ENCODE peak calls at places on chromosomes 6 and 20, in four cellular contexts. J, Z, H and L are unnamed samples. For H3K9me3, the result is how much of the 10 kb centered on the place peaks cover.

GRCh38 chr6:41650120-41650519 is 11.9 kb downstream of the MDFI start:
- DNase-seq in Z (no peak), J (no peak), H (no peak), L (no peak)

GRCh38 chr6:127464161-127464880 is 5.1 kb upstream of the KIAA0408 start:
- DNase-seq in H (no peak), J (no peak), Z (no peak), L (no peak)

GRCh38 chr20:37941332-37941731 is 38.4 kb downstream of the VSTM2L start:
- DNase-seq in H (no peak), Z (no peak), J (no peak), L (no peak)

GRCh38 chr20:13995086-13995665 is at the start of gene MACROD2:
- DNase-seq in H (peak), Z (peak), J (no peak), L (no peak)

GRCh38 chr20:57476073-57476526 is 48.8 kb downstream of the CTCFL start:
- DNase-seq in J (peak), H (no peak), Z (no peak), L (no peak)

GRCh38 chr6:33702345-33702977 is 9.0 kb downstream of the UQCC2 start:
- DNase-seq in H (no peak), J (peak), Z (peak), L (no peak)

GRCh38 chr20:20702330-20703245 is 9.9 kb downstream of the RALGAPA2 start:
- DNase-seq in J (no peak), Z (no peak), H (no peak), L (no peak)

GRCh38 chr20:12902992-12903391 is 105.8 kb upstream of the SPTLC3 start:
- DNase-seq in H (no peak), Z (no peak), J (no peak), L (no peak)

GRCh38 chr6:158674342-158674969 is 24.6 kb downstream of the SYTL3 start:
- DNase-seq in J (no peak), Z (no peak), H (peak), L (no peak)

GRCh38 chr20:17678295-17678694 is 3.7 kb downstream of the RRBP1 start:
- DNase-seq in J (no peak), Z (no peak), H (no peak), L (no peak)

GRCh38 chr6:18101873-18102272 is 20.6 kb downstream of the NHLRC1 start:
- DNase-seq in J (no peak), H (no peak), Z (no peak), L (no peak)

GRCh38 chr6:132259070-132259469 is 142.2 kb downstream of the MOXD1 start:
- DNase-seq in J (peak), H (no peak), Z (peak), L (no peak)

GRCh38 chr6:148074735-148075134 is 267.9 kb upstream of the SASH1 start:
- DNase-seq in Z (no peak), H (no peak), J (no peak), L (no peak)

GRCh38 chr20:49433387-49433786 is 49.1 kb downstream of the KCNB1 start:
- DNase-seq in H (no peak), Z (no peak), J (no peak), L (no peak)

GRCh38 chr6:13447949-13448724 is 39.3 kb downstream of the GFOD1 start:
- DNase-seq in J (no peak), Z (no peak), H (no peak), L (no peak)

GRCh38 chr6:167572841-167573271 is 248.0 kb downstream of the TTLL2 start:
- DNase-seq in J (no peak), H (peak), Z (no peak), L (peak)

GRCh38 chr6:107957165-107957908 is 671 bp downstream of the SEC63 start:
- DNase-seq in J (peak), H (peak), Z (no peak), L (no peak)

GRCh38 chr6:127328043-127328442 is 15.4 kb downstream of the ECHDC1 start:
- DNase-seq in H (no peak), Z (no peak), J (no peak), L (no peak)

GRCh38 chr6:139364302-139364981 is 10.0 kb downstream of the CITED2 start:
- DNase-seq in Z (no peak), H (no peak), J (peak), L (no peak)

GRCh38 chr20:56345911-56346310 is 12.9 kb upstream of the FAM210B start:
- DNase-seq in H (no peak), Z (no peak), J (no peak), L (no peak)

GRCh38 chr6:19311786-19312185 is 525.4 kb upstream of the ID4 start:
- DNase-seq in H (no peak), Z (no peak), J (no peak), L (no peak)

GRCh38 chr6:15264902-15265761 is 19.3 kb downstream of the JARID2 start:
- DNase-seq in H (no peak), J (peak), Z (no peak), L (no peak)

GRCh38 chr6:28008053-28008452 is 51.0 kb downstream of the OR2B6 start:
- DNase-seq in H (no peak), Z (no peak), J (no peak), L (no peak)

GRCh38 chr20:45097485-45098095 is 3.3 kb downstream of the KCNS1 start:
- DNase-seq in Z (no peak), H (peak), J (no peak), L (no peak)

GRCh38 chr6:6707143-6707542 is 118.6 kb downstream of the LY86 start:
- DNase-seq in Z (no peak), H (no peak), J (no peak), L (no peak)

GRCh38 chr6:125789576-125790402 is 971 bp upstream of the NCOA7 start:
- DNase-seq in J (peak), Z (peak), H (peak), L (no peak)

GRCh38 chr20:6908673-6909072 is 141.2 kb downstream of the BMP2 start:
- DNase-seq in J (no peak), H (no peak), Z (no peak), L (no peak)

GRCh38 chr6:101878554-101879276 is 485.2 kb downstream of the GRIK2 start:
- DNase-seq in Z (no peak), H (no peak), J (no peak), L (no peak)

GRCh38 chr6:8085053-8085511 is 17.3 kb downstream of the EEF1E1 start:
- DNase-seq in Z (no peak), H (no peak), J (no peak), L (no peak)

GRCh38 chr6:160015778-160016684 is 47.1 kb downstream of the IGF2R start:
- DNase-seq in J (no peak), Z (no peak), H (no peak), L (no peak)

GRCh38 chr20:62855120-62855519 is 6.5 kb downstream of the TCFL5 start:
- DNase-seq in H (no peak), Z (no peak), J (no peak), L (no peak)

GRCh38 chr20:29298759-29299613 is 1958.5 kb upstream of the DEFB115 start:
- DNase-seq in Z (no peak), H (no peak), J (no peak), L (peak)

GRCh38 chr6:140178550-140179334 is 804.3 kb upstream of the CITED2 start:
- DNase-seq in J (no peak), H (no peak), Z (no peak), L (no peak)

GRCh38 chr20:16701296-16701695 is 28.5 kb upstream of the SNRPB2 start:
- DNase-seq in H (no peak), Z (peak), J (peak), L (no peak)

GRCh38 chr20:21396921-21397340 is 395 bp downstream of the NKX2-4 start:
- DNase-seq in H (no peak), Z (no peak), J (no peak), L (no peak)

GRCh38 chr20:57547250-57547649 is 13.7 kb upstream of the PCK1 start:
- DNase-seq in Z (no peak), J (no peak), H (no peak), L (no peak)

GRCh38 chr6:147441751-147442150 is 66.7 kb upstream of the SAMD5 start:
- DNase-seq in H (no peak), J (no peak), Z (no peak), L (no peak)

GRCh38 chr6:130848945-130849344 is 21.7 kb downstream of the SMLR1 start:
- DNase-seq in H (no peak), J (no peak), Z (no peak), L (no peak)

GRCh38 chr6:130849501-130850039 is 22.4 kb downstream of the SMLR1 start:
- DNase-seq in J (no peak), Z (no peak), H (no peak), L (no peak)

GRCh38 chr6:130847546-130847945 is 20.3 kb downstream of the SMLR1 start:
- DNase-seq in Z (no peak), H (no peak), J (no peak), L (no peak)

GRCh38 chr6:130843575-130844320 is 16.5 kb downstream of the SMLR1 start:
- DNase-seq in J (peak), H (no peak), Z (peak), L (no peak)

DNA sequence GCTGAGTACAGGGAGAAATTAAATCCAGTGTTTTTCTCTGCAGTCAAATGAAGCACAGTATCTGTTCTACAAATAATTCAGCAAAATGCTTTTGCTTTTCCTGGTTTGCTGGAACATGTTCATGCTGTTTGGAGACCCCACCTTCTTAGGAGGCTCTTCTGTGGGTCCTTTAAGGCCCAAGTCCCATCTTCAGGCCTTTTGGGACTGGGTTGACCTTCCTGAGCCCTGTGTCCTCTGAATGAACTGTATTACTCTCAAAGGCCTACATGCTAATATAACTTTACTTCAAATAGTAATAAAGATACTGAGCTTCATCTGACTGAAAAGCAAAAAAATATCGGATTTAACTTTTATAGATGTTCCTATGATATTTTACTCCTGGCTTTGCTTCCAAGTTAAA is 19.3 kb downstream of the SMLR1 start:
- DNase-seq in Z (no peak), H (no peak), J (no peak), L (no peak)
- H3K27ac ChIP-seq in Z (no peak), H (no peak), J (no peak), L (no peak)

GRCh38 chr6:168725821-168726220 is 284.8 kb downstream of the SMOC2 start:
- DNase-seq in J (no peak), H (no peak), Z (no peak), L (peak)

GRCh38 chr6:168719901-168720300 is 278.9 kb downstream of the SMOC2 start:
- DNase-seq in Z (no peak), H (no peak), J (no peak), L (peak)

GRCh38 chr6:168722397-168722796 is 281.4 kb downstream of the SMOC2 start:
- DNase-seq in Z (no peak), J (no peak), H (no peak), L (peak)

GRCh38 chr6:168721571-168721970 is 280.6 kb downstream of the SMOC2 start:
- DNase-seq in H (no peak), J (no peak), Z (no peak), L (peak)

DNA sequence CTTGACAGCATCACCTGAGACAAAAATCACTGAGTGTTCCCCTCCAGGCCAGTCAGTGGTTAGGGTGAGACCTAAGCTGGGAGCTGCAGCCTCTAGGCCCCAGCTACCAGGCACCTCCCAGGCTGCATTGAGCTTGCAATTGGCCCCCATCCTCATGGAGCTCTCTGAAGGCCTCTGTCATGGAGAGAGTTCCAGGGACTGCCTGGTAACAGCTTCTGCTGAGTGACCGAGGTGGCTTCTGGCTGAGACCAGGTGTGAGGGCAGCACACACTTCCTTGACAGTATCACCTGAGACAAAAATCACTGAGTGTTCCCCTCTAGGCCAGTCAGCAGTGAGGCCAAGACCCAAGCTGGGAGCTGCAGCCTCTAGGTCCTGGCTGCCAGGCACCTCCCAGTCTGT is 283.0 kb downstream of the SMOC2 start:
- DNase-seq in J (no peak), Z (no peak), H (no peak), L (peak)
- H3K9me3 ChIP-seq in J (under half), Z (under half), H (under half), L (under half)

DNA sequence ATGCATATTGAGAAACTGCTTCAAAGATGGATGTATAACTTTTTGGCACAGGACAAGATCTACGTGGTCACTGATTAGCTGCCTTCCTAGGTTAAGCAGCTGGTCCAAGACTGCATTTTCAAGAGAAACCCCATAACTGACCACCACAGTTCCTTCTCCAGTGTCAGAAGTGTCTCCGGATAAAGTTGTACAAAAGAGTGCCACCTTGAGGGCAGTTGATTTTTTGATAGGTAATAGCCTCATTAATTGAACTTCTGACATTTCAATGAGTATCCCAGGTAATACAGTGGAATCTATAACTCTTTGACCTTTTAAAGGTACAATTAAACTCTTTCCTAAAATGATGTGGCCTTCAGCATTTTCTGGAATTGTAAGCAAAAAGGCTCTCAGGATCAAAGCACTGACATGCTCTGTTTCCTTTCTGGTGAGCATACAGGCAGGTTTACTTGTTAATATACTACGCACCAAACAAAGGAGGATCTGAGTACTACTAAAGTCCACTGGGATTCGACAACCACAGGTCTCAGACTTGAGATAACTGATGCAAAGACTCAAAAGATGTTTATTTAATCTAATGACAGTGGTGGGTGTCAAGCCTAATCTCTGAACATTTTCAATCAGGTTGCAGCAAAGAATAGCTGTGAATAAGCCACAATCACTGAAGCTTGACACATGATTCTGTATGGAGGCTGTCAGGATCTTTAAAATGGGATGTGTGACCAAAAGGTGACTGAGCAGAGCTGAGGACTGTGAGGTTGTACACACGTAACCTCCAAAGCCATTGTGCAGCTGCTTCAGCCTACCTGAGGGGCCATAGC is 21.2 kb downstream of the MKKS start:
- DNase-seq in Z (no peak), H (no peak), J (no peak), L (no peak)
- TF ChIP-seq CTCF in Z (peak), H (no peak), J (peak), L (no peak)

DNA sequence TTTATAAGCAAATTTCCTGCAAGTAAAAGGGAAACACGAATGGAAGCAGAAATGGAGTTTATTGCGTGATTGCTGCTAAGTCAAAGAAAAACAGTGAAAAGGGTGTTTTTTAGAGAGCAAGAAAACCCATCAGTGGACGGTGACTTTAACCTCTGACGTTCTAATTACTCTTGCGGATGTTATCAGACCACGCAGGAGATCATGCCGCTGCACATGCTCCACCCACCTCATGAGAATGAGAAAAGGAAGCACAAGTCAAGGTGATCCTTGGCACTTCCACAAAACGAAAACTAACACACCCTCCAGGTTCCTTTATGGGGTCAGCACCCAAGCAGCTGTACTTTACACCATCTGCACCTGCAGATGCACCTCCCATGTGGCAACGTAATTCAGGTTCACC is 45.0 kb downstream of the LYRM4 start:
- DNase-seq in Z (no peak), J (no peak), H (peak), L (no peak)
- H3K27ac ChIP-seq in Z (no peak), J (no peak), H (no peak), L (no peak)

GRCh38 chr6:169921853-169922779 is 170.7 kb downstream of the ERMARD start:
- DNase-seq in Z (no peak), H (no peak), J (no peak), L (no peak)
- H3K9me3 ChIP-seq in Z (under half), H (under half), J (under half), L (under half)

GRCh38 chr6:56891754-56892153 is 63.2 kb upstream of the BEND6 start:
- DNase-seq in H (no peak), J (no peak), Z (no peak), L (no peak)
- TF ChIP-seq CTCF in H (no peak), J (no peak), Z (peak), L (no peak)

GRCh38 chr6:111161650-111162049 is 74.3 kb downstream of the SLC16A10 start:
- DNase-seq in Z (no peak), H (no peak), J (no peak), L (no peak)

GRCh38 chr6:111162504-111162903 is 75.2 kb downstream of the SLC16A10 start:
- DNase-seq in H (no peak), J (peak), Z (no peak), L (no peak)

GRCh38 chr6:111159628-111160027 is 72.3 kb downstream of the SLC16A10 start:
- DNase-seq in J (no peak), Z (no peak), H (no peak), L (no peak)

GRCh38 chr6:111154981-111155380 is 67.7 kb downstream of the SLC16A10 start:
- DNase-seq in H (no peak), Z (no peak), J (no peak), L (no peak)

DNA sequence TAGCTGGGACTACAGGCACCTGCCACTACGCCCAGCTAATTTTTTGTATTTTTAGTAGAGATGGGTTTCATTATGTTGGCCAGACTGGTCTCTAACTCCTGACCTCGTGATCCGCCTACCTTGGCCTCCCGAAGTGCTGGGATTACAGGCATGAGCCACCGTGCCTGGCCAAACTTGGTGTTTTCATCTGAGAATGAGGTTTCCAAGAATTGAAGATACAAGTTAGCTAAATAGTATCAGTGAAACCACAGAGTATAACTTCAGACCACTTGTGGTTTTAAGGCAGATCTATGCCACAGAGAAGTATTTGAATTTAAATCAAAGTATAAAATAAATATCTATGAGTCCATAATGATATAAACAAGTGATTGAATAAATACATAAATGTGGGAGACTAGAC is 70.1 kb downstream of the SLC16A10 start:
- DNase-seq in Z (no peak), H (no peak), J (no peak), L (no peak)
- H3K27ac ChIP-seq in Z (no peak), H (no peak), J (no peak), L (no peak)